ENCODE peak calls at places on chromosomes 2 and 18, in five cellular contexts. G is progenitor cell of endocrine pancreas, V is upper lobe of right lung, F is neural crest cell, N is cardiac fibroblast. A is an unnamed sample.

GRCh38 chr2:24353364-24353763 is 7.0 kb downstream of the ITSN2 start:
- DNase-seq in N (no peak), V (no peak), F (no peak), G (no peak), A (no peak)

GRCh38 chr2:173210270-173211196 is 134.9 kb downstream of the MAP3K20 start:
- DNase-seq in G (peak), V (no peak), F (peak), N (peak), A (peak)

GRCh38 chr2:202960524-202960923 is 48.4 kb downstream of the CARF start:
- DNase-seq in F (no peak), N (no peak), G (no peak), V (no peak), A (no peak)

GRCh38 chr2:238971318-238972145 is 123.6 kb downstream of the TWIST2 start:
- DNase-seq in F (no peak), G (no peak), N (no peak), V (no peak), A (no peak)

GRCh38 chr2:86199834-86200177 is 549 bp downstream of the MRPL35 start:
- DNase-seq in F (no peak), G (no peak), N (no peak), V (no peak), A (no peak)

GRCh38 chr2:158795110-158795924 is at the start of gene DAPL1:
- DNase-seq in F (no peak), G (no peak), N (no peak), V (no peak), A (no peak)

GRCh38 chr18:59357928-59358327 is 1.1 kb downstream of the LMAN1 start:
- DNase-seq in G (no peak), F (no peak), N (peak), V (no peak), A (no peak)

GRCh38 chr2:3667151-3667631 is 9.2 kb downstream of the ALLC start:
- DNase-seq in F (no peak), V (peak), G (no peak), N (peak), A (no peak)

DNA sequence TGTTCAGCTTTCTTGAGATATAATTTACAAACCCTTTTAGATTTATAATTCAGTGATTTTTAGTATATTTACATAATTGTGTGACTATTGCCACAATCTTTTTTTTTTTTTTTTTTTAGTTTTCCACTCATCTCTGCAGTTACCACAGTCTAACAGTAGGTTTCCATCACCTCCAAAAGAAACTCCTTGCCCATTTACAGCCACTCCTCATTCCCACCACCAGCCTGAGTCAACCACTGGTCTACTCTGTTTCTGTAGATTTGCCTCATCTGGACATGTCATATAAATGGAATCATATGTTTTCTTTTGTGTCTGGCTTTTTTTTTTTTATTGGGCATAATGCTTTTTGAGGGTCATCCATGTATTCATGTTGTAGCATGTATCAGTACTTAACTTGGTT is 16.1 kb downstream of the MTX2 start:
- DNase-seq in N (no peak), F (no peak), G (no peak), V (no peak), A (no peak)
- TF ChIP-seq CTCF in N (no peak), F (peak), G (peak), V (no peak), A (no peak)

GRCh38 chr2:110114801-110115200 is 821 bp downstream of the MALL start:
- DNase-seq in G (no peak), V (no peak), F (no peak), N (no peak), A (no peak)

GRCh38 chr2:110115291-110116032 is at the start of gene MALL:
- DNase-seq in G (peak), N (peak), V (peak), F (peak), A (no peak)

GRCh38 chr2:110116033-110116710 is 550 bp upstream of the MALL start:
- DNase-seq in N (peak), V (peak), F (no peak), G (no peak), A (peak)

GRCh38 chr2:110114007-110114591 is 1.5 kb downstream of the MALL start:
- DNase-seq in N (no peak), F (no peak), G (no peak), V (peak), A (peak)
- TF ChIP-seq CTCF in N (peak), F (no peak), G (no peak), V (peak), A (no peak)

GRCh38 chr2:64661770-64662169 is 8.1 kb upstream of the SERTAD2 start:
- DNase-seq in V (no peak), G (no peak), F (no peak), N (no peak), A (no peak)
- TF ChIP-seq CTCF in V (no peak), G (no peak), F (no peak), N (no peak), A (no peak)

GRCh38 chr2:156436477-156437085 is 402 bp downstream of the GPD2 start:
- DNase-seq in G (no peak), V (no peak), N (peak), F (no peak), A (no peak)

GRCh38 chr2:156437272-156437671 is 1.1 kb downstream of the GPD2 start:
- DNase-seq in V (no peak), N (peak), G (no peak), F (no peak), A (peak)

GRCh38 chr2:156434461-156435291 is 1.5 kb upstream of the GPD2 start:
- DNase-seq in G (no peak), F (no peak), N (peak), V (no peak), A (no peak)

GRCh38 chr2:156435392-156435724 is 821 bp upstream of the GPD2 start:
- DNase-seq in V (no peak), N (no peak), G (no peak), F (no peak), A (no peak)

GRCh38 chr2:156435725-156436476 is at the start of gene GPD2:
- DNase-seq in G (peak), F (peak), N (peak), V (peak), A (peak)
- TF ChIP-seq CTCF in G (peak), F (peak), N (no peak), V (peak), A (no peak)

DNA sequence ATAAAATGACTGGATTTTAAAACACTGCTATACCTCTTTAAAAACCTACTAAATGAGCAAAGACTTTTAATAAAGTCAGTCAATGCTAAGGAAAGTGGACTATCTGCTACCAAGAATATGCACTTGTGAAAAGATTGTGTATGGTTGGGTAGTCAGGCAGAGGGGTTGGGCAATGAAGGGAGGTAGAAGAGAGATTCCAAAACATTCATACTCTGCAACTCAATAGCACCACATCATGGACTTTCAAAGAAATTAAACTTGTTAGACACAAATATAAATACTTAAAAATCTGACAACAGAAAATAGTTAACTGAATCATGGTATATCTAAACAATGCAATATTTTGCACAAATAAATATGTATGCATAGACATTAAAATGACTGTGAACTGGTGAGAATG is 139.9 kb upstream of the MAPRE2 start:
- DNase-seq in V (no peak), G (no peak), F (no peak), N (peak), A (no peak)
- TF ChIP-seq CTCF in V (no peak), G (no peak), F (no peak), N (no peak), A (peak)

GRCh38 chr2:219109468-219109867 is 48.7 kb upstream of the IHH start:
- DNase-seq in V (peak), N (no peak), F (peak), G (no peak), A (no peak)

GRCh38 chr2:219099319-219099718 is 38.6 kb upstream of the IHH start:
- DNase-seq in N (no peak), G (no peak), V (no peak), F (no peak), A (no peak)

GRCh38 chr2:219106251-219106650 is 45.5 kb upstream of the IHH start:
- DNase-seq in F (no peak), G (no peak), V (no peak), N (no peak), A (no peak)

GRCh38 chr2:219107837-219108236 is 47.1 kb upstream of the IHH start:
- DNase-seq in N (no peak), F (no peak), V (peak), G (no peak), A (peak)

DNA sequence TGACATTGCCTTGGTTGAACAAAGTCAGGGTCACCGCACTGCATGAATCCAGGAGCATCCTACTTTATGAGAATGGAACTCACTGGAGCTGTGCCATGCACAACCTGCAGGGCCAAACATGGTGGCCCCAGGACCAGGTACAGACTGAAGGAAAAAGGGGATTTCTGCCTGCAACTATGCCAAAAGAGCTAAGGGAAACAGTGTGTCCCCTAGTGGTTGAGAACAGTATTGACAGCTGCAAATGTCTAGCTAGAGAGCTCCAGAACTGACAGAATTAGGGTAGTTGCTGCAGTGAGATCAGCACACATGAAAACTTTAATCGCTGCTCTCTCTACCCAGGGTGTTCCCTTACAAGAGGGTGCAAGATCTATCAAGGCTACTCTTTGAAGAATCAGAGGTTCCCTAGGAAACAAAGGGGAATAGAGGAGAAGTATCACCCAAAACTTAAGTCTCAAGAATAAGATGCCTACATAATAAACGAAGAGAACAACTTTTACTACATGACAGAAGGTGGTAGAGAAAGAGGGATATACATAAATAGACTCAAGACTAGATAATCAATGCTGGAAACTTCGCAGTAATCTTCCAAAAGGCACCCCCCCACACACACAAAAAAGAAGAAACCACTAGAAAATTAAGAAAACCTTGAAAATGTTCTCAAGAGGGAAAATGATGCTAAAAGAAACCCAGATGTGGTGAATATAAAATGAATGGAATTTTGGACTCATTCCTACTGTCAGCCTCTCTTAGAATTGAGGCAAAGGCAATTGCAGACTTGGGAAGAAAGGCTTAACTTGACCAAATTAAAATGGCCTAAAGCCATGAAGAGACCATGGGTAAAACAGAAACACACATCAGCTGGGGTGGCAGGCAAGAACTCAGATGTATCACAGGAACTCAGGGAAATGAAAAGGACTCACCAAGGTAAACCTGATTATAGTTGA is 43.7 kb upstream of the IHH start:
- DNase-seq in N (peak), V (no peak), F (peak), G (no peak), A (no peak)
- TF ChIP-seq CTCF in N (peak), V (peak), F (peak), G (peak), A (peak)

DNA sequence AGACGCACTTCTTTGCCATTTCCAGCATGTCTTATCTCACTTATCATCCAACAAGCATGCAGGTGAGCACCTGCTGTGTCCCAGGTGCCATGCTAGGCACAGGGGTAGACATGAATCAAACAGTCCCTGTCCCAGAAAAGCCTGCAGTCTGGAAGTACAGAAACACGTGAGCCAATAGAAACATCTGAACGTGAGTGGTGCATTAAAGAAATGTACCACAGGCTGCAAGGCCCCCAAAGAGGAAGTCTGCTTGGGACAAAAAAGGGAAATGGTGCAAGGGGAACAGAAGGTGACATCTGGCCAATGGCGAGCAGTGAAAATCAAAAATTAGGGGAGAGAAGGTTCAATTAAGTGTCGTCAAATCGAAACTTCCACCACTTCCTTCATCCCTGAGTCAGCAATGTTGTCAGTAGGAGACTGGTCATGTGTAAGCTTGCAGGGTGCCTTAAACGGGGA is 17.6 kb upstream of the TMEM247 start:
- DNase-seq in F (no peak), G (no peak), N (no peak), V (no peak), A (no peak)
- TF ChIP-seq CTCF in F (peak), G (no peak), N (no peak), V (no peak), A (no peak)

GRCh38 chr18:75728621-75729020 is 301.1 kb upstream of the SMIM21 start:
- DNase-seq in F (no peak), N (no peak), G (no peak), V (no peak), A (no peak)

GRCh38 chr18:75730249-75730648 is 302.7 kb upstream of the SMIM21 start:
- DNase-seq in G (no peak), V (no peak), F (no peak), N (no peak), A (no peak)

GRCh38 chr18:75727479-75727878 is 300.0 kb upstream of the SMIM21 start:
- DNase-seq in G (peak), N (peak), F (peak), V (peak), A (peak)
- TF ChIP-seq CTCF in G (peak), N (peak), F (peak), V (peak), A (peak)

A was measured in psoas muscle.